ENCODE peak calls at places on chromosomes 6 and 20, in six cellular contexts. V is GM12878, X is upper lobe of left lung, D is HCT116, J is Panc1, G is K562. W is an unnamed sample.

GRCh38 chr6:124203812-124204167 is 400.1 kb downstream of the NKAIN2 start:
- ATAC-seq in J (no peak), X (no peak), V (no peak), G (no peak), D (no peak), W (no peak)

GRCh38 chr6:138514860-138515540 is 15.7 kb upstream of the NHSL1 start:
- ATAC-seq in G (no peak), V (peak; percentile 84), X (no peak), J (no peak), D (no peak), W (no peak)

GRCh38 chr20:41192575-41192974 is 55.2 kb downstream of the PLCG1 start:
- ATAC-seq in J (no peak), D (no peak), V (no peak), G (no peak), X (no peak), W (no peak)

GRCh38 chr6:149560736-149561135 is 5.4 kb upstream of the GINM1 start:
- ATAC-seq in X (no peak), V (peak; percentile 69), G (peak; percentile 62), J (peak; percentile 89), D (peak; percentile 83), W (no peak)

GRCh38 chr6:53287336-53288225 is 61.2 kb downstream of the ELOVL5 start:
- ATAC-seq in D (no peak), G (no peak), J (peak; percentile 53), X (no peak), V (no peak), W (peak; percentile 36)

GRCh38 chr6:47337519-47337918 is 27.8 kb upstream of the TNFRSF21 start:
- ATAC-seq in D (no peak), G (no peak), J (no peak), V (no peak), X (no peak), W (no peak)

GRCh38 chr20:8234580-8234979 is 102.5 kb downstream of the PLCB1 start:
- ATAC-seq in D (no peak), J (no peak), V (no peak), X (no peak), G (no peak), W (no peak)

GRCh38 chr6:84449220-84449619 is 221.8 kb upstream of the CEP162 start:
- ATAC-seq in J (no peak), V (no peak), D (no peak), X (no peak), G (no peak), W (no peak)

GRCh38 chr6:68859233-68859632 is 224.2 kb downstream of the ADGRB3 start:
- ATAC-seq in J (no peak), G (no peak), X (no peak), V (no peak), D (no peak), W (no peak)

GRCh38 chr6:163173741-163174140 is 240.8 kb upstream of the QKI start:
- ATAC-seq in D (no peak), G (no peak), J (no peak), V (no peak), X (no peak), W (no peak)

GRCh38 chr6:25053875-25054371 is 118.2 kb upstream of the RIPOR2 start:
- ATAC-seq in X (peak; percentile 62), D (no peak), G (no peak), V (peak; percentile 93), J (no peak), W (no peak)

GRCh38 chr6:128208078-128208477 is 307.2 kb upstream of the THEMIS start:
- ATAC-seq in G (no peak), V (no peak), X (no peak), J (no peak), D (no peak), W (no peak)

GRCh38 chr6:121811106-121811505 is 375.7 kb downstream of the GJA1 start:
- ATAC-seq in V (no peak), G (no peak), J (no peak), D (no peak), X (no peak), W (no peak)

GRCh38 chr20:10558635-10559187 is 115.1 kb downstream of the JAG1 start:
- ATAC-seq in X (no peak), V (peak; percentile 98), G (no peak), D (peak; percentile 68), J (no peak), W (no peak)

GRCh38 chr20:24751551-24751950 is 197.5 kb upstream of the CST7 start:
- ATAC-seq in X (no peak), J (no peak), V (no peak), G (no peak), D (no peak), W (no peak)

GRCh38 chr6:107418118-107418517 is 41.2 kb downstream of the PDSS2 start:
- ATAC-seq in V (peak; percentile 82), G (peak; percentile 82), J (peak; percentile 89), X (no peak), D (peak; percentile 84), W (no peak)

GRCh38 chr20:2293971-2294370 is 1.8 kb upstream of the TGM3 start:
- ATAC-seq in X (no peak), V (no peak), D (no peak), J (no peak), G (no peak), W (no peak)

GRCh38 chr6:63927538-63927937 is 291.9 kb downstream of the PHF3 start:
- ATAC-seq in X (no peak), J (no peak), D (no peak), V (no peak), G (no peak), W (no peak)

GRCh38 chr20:33532753-33533459 is 43.0 kb downstream of the CBFA2T2 start:
- ATAC-seq in D (no peak), V (no peak), G (no peak), X (no peak), J (no peak), W (no peak)

DNA sequence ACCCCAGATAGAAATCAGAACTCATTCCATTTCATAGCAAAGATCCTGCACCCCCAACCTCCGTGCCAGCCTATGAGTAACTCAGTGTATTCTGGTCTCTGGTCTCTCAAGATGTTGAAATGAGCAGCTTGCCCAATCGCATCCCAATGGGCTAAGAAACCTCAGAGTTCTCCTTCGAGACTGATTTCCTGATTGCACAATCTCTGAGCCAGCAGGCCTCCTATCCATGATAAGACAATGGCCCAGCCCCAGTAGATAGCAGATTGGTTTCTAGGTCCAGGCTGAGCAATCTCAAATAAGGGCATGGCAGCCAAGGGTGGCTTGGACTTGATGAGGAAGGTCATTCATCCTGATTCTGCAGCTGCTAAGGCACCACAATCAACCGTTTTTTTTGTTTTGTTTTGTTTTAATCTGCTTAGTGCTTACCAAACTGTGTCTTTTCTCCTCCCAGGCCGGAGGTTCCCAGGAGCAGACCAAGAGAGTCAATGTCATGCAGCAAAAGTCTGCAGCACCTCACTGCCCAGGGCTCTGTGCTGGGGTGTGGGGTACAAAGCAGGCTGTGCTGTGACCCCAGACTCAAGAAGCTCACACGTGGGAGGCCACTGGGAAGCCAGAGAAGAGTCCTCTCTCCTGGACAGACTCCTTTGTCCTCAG is 125.1 kb upstream of the NXT1 start:
- ATAC-seq in V (no peak), X (peak; percentile 89), D (no peak), G (no peak), J (no peak), W (peak; percentile 88)
- H3K27ac ChIP-seq in V (no peak overlapping the region), X (no peak overlapping the region), D (no peak overlapping the region), G (no peak overlapping the region), J (no peak overlapping the region), W (no peak overlapping the region)

DNA sequence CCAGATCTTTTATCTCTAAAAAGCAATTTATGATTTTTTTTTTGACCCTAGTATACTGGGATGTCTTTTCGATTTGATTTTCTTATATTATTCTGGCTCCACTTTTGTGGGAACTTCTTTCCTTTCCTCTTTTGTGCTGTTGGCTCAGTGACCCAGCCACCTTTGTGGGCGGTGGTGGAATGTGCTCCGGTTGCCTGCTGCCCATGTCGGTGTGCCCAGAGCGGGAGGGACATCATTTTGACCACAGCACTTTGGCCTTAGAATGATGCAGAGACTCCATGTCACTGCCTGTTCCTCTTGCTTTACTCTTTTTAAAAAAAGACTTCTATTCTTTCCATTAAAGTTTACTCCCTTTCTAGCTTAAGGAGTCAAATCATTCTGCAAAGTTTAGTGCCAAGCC is 198.0 kb downstream of the FARS2 start:
- ATAC-seq in G (no peak), J (no peak), D (no peak), V (no peak), X (no peak), W (no peak)
- TF ChIP-seq POLR2AphosphoS5 in G (no peak), J (no peak), D (no peak), V (no peak), X (no peak), W (no peak)

DNA sequence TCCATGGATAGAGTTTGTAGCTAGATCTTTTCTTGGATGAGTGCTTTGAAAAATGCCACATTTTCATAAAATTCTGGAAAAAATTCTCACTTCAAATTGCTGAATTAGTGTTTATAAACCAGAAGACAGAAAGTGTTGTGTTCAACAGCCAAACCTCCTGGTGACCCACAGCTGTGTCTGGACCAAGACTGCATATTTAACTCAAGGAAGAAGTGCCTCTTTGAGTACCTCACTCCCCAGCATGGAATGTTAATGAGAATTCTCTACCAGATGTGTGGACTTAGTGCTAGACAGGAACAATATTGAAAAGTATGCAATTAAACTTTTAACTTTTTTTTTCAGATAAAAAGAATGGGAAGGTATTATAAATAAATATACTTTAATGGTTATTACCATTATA is 609.3 kb downstream of the COL12A1 start:
- ATAC-seq in D (no peak), G (no peak), V (no peak), J (no peak), X (no peak), W (no peak)
- H3K27ac ChIP-seq in D (no peak overlapping the region), G (no peak overlapping the region), V (no peak overlapping the region), J (no peak overlapping the region), X (no peak overlapping the region), W (no peak overlapping the region)

DNA sequence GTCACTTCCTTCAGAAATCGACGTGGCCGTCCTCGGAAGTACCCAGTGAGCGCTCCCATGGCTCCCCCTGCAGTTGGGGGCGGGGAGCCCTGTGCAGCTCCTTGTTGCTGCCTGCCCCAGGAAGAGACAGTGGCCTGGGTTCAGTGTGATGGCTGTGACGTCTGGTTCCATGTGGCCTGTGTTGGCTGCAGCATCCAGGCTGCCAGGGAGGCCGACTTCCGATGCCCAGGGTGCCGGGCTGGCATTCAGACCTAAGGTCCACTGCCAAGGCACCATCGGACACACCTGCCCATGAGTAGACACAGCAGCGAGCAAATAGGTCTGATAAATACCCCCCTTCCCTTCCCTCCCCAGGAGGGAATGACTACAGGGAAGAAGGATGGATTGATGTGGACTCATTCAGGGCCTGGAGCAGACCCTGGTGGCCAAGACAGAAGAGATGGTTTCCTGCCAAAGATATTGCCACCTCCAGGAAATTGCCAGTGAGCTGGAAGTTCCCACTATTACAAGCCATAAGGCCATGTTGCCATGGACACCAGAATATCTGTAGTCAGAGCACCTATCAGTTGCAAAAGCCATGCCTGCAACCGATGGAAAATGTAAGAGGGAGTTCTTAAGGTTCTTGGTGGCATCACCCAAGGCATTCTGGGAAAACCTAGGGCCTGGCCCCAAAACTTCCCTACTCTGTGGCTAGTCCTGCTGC is 4.2 kb downstream of the TCF19 start:
- ATAC-seq in X (no peak), D (no peak), G (no peak), J (no peak), V (no peak), W (no peak)
- TF ChIP-seq POLR2AphosphoS5 in X (no peak), D (no peak), G (no peak), J (no peak), V (no peak), W (no peak)

W was measured in gastroesophageal sphincter.